ENCODE peak calls at places on chromosomes 11 and 22, in nine cellular contexts. One of them, this sample, is unnamed.

GRCh38 chr11:117042689-117043088 is 55.5 kb downstream of the SIK3 start:
- DNase-seq in lower lobe of right lung: no peak
- DNase-seq in heart right ventricle: no peak
- DNase-seq in heart left ventricle: no peak
- DNase-seq in AG04450: no peak
- DNase-seq in fibroblast of lung: no peak
- DNase-seq in right atrium auricular region: no peak
- DNase-seq in GM23338: no peak
- DNase-seq in CD8-positive, alpha-beta T cell: no peak
- DNase-seq in this sample: no peak

GRCh38 chr11:116948375-116948774 is 111.0 kb upstream of the APOA1 start:
- DNase-seq in right atrium auricular region: no peak
- DNase-seq in heart right ventricle: no peak
- DNase-seq in AG04450: no peak
- DNase-seq in fibroblast of lung: peak
- DNase-seq in lower lobe of right lung: no peak
- DNase-seq in CD8-positive, alpha-beta T cell: no peak
- DNase-seq in heart left ventricle: no peak
- DNase-seq in GM23338: no peak
- DNase-seq in this sample: no peak

GRCh38 chr11:78100276-78101040 is 20.8 kb upstream of the NDUFC2 start:
- DNase-seq in heart right ventricle: no peak
- DNase-seq in CD8-positive, alpha-beta T cell: no peak
- DNase-seq in right atrium auricular region: no peak
- DNase-seq in fibroblast of lung: no peak
- DNase-seq in lower lobe of right lung: no peak
- DNase-seq in heart left ventricle: no peak
- DNase-seq in AG04450: no peak
- DNase-seq in GM23338: no peak
- DNase-seq in this sample: no peak

GRCh38 chr11:36363361-36364272 is 67.5 kb downstream of the PRR5L start:
- DNase-seq in AG04450: no peak
- DNase-seq in lower lobe of right lung: no peak
- DNase-seq in heart right ventricle: no peak
- DNase-seq in fibroblast of lung: peak
- DNase-seq in right atrium auricular region: no peak
- DNase-seq in CD8-positive, alpha-beta T cell: no peak
- DNase-seq in GM23338: peak
- DNase-seq in heart left ventricle: no peak
- DNase-seq in this sample: no peak

GRCh38 chr11:113994077-113994954 is 19.4 kb downstream of the HTR3A start:
- DNase-seq in AG04450: no peak
- DNase-seq in right atrium auricular region: no peak
- DNase-seq in lower lobe of right lung: no peak
- DNase-seq in GM23338: peak
- DNase-seq in fibroblast of lung: no peak
- DNase-seq in heart left ventricle: no peak
- DNase-seq in heart right ventricle: peak
- DNase-seq in CD8-positive, alpha-beta T cell: peak
- DNase-seq in this sample: no peak

GRCh38 chr11:69424748-69425147 is 56.7 kb upstream of the LINC01488 start:
- DNase-seq in CD8-positive, alpha-beta T cell: no peak
- DNase-seq in right atrium auricular region: no peak
- DNase-seq in heart left ventricle: no peak
- DNase-seq in heart right ventricle: no peak
- DNase-seq in AG04450: no peak
- DNase-seq in GM23338: no peak
- DNase-seq in fibroblast of lung: no peak
- DNase-seq in lower lobe of right lung: no peak
- DNase-seq in this sample: no peak

GRCh38 chr11:125257185-125257584 is 92.6 kb downstream of the PKNOX2 start:
- DNase-seq in CD8-positive, alpha-beta T cell: no peak
- DNase-seq in heart right ventricle: no peak
- DNase-seq in right atrium auricular region: no peak
- DNase-seq in GM23338: peak
- DNase-seq in heart left ventricle: no peak
- DNase-seq in lower lobe of right lung: no peak
- DNase-seq in fibroblast of lung: no peak
- DNase-seq in AG04450: no peak
- DNase-seq in this sample: no peak

GRCh38 chr11:84788220-84788619 is 838.9 kb downstream of the DLG2 start:
- DNase-seq in heart right ventricle: no peak
- DNase-seq in fibroblast of lung: peak
- DNase-seq in lower lobe of right lung: no peak
- DNase-seq in CD8-positive, alpha-beta T cell: no peak
- DNase-seq in GM23338: no peak
- DNase-seq in heart left ventricle: no peak
- DNase-seq in AG04450: no peak
- DNase-seq in right atrium auricular region: no peak
- DNase-seq in this sample: no peak

GRCh38 chr11:6735306-6735705 is 36.5 kb downstream of the OR2AG2 start:
- DNase-seq in lower lobe of right lung: no peak
- DNase-seq in CD8-positive, alpha-beta T cell: no peak
- DNase-seq in AG04450: no peak
- DNase-seq in GM23338: no peak
- DNase-seq in heart right ventricle: no peak
- DNase-seq in heart left ventricle: no peak
- DNase-seq in fibroblast of lung: peak
- DNase-seq in right atrium auricular region: no peak
- DNase-seq in this sample: no peak

GRCh38 chr11:77027275-77027674 is 6.9 kb upstream of the B3GNT6 start:
- DNase-seq in AG04450: no peak
- DNase-seq in right atrium auricular region: no peak
- DNase-seq in CD8-positive, alpha-beta T cell: no peak
- DNase-seq in fibroblast of lung: peak
- DNase-seq in heart left ventricle: no peak
- DNase-seq in heart right ventricle: no peak
- DNase-seq in GM23338: no peak
- DNase-seq in lower lobe of right lung: no peak
- DNase-seq in this sample: no peak

DNA sequence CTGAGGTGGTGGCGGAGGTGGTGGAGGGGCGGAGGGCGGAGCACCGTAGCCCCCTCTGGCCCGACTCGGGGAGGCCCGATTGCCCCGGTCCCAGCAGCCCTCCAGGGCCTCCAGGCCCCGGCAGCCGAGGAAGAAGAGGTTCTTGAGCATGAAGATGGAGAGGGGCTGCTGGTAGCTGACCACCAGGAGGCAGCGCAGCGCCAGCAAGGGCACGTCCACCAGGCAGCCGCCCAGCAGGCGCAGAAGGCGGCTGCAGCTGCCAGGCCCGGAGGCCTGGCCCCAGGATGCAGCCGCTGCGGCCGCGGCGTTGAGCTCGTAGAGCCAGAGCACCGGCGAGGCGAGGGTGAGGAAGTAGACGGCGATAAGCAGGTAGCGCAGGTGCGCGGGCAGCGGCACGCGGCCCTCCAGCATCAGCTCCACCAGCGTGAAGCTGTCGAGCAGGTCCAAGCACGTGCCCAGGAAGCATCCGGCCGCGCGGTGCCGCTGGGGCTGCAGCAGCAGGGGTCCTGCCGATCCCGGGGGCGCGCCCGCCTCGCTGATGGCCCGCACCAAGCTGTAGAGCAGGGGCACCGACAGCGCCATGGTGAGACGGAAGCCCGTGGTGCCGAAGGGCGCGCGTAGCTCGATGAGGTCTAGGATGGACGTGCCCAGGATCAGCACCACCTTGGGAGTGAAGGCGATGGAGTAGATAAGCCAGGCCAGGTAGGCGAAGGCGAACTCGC is 1.5 kb downstream of the TMEM121B start:
- DNase-seq in heart right ventricle: no peak
- DNase-seq in GM23338: peak
- DNase-seq in lower lobe of right lung: no peak
- DNase-seq in CD8-positive, alpha-beta T cell: no peak
- DNase-seq in heart left ventricle: peak
- DNase-seq in fibroblast of lung: no peak
- DNase-seq in AG04450: no peak
- DNase-seq in right atrium auricular region: no peak
- DNase-seq in this sample: peak
- TF ChIP-seq CTCF in heart right ventricle: peak
- TF ChIP-seq CTCF in GM23338: peak
- TF ChIP-seq CTCF in lower lobe of right lung: peak
- TF ChIP-seq CTCF in CD8-positive, alpha-beta T cell: no peak
- TF ChIP-seq CTCF in heart left ventricle: peak
- TF ChIP-seq CTCF in fibroblast of lung: peak
- TF ChIP-seq CTCF in AG04450: no peak
- TF ChIP-seq CTCF in right atrium auricular region: no peak
- TF ChIP-seq CTCF in this sample: peak

DNA sequence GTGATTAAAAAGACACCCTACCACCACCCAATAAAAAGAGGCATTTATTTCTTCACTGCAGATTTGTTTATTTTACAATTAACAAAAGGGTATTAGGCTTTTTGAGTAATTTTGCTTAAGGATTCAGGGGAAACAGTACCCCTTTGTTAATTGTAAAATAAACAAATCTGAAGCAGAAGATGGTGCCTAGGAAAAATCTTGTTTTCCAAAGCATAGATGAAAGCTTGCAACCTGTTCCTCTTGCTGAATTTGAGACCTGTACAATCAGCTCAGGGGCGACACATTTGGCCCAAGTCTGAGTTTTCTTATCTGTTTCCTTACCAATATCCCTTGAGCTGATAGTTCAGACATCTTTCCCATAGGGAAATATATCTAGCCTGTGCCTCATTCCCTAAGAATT is 171.9 kb downstream of the GRIA4 start:
- DNase-seq in CD8-positive, alpha-beta T cell: no peak
- DNase-seq in lower lobe of right lung: no peak
- DNase-seq in heart left ventricle: no peak
- DNase-seq in fibroblast of lung: no peak
- DNase-seq in GM23338: no peak
- DNase-seq in AG04450: no peak
- DNase-seq in right atrium auricular region: no peak
- DNase-seq in heart right ventricle: no peak
- DNase-seq in this sample: no peak
- H3K27ac ChIP-seq in CD8-positive, alpha-beta T cell: no peak
- H3K27ac ChIP-seq in lower lobe of right lung: no peak
- H3K27ac ChIP-seq in heart left ventricle: no peak
- H3K27ac ChIP-seq in fibroblast of lung: no peak
- H3K27ac ChIP-seq in GM23338: no peak
- H3K27ac ChIP-seq in AG04450: no peak
- H3K27ac ChIP-seq in right atrium auricular region: no peak
- H3K27ac ChIP-seq in heart right ventricle: no peak
- H3K27ac ChIP-seq in this sample: no peak

GRCh38 chr22:50057292-50057867 is 718 bp downstream of the TTLL8 start:
- DNase-seq in CD8-positive, alpha-beta T cell: no peak
- DNase-seq in right atrium auricular region: no peak
- DNase-seq in heart left ventricle: no peak
- DNase-seq in AG04450: no peak
- DNase-seq in heart right ventricle: no peak
- DNase-seq in lower lobe of right lung: no peak
- DNase-seq in fibroblast of lung: no peak
- DNase-seq in GM23338: no peak
- DNase-seq in this sample: no peak

GRCh38 chr22:50059185-50059880 is 1.2 kb upstream of the TTLL8 start:
- DNase-seq in heart left ventricle: no peak
- DNase-seq in heart right ventricle: no peak
- DNase-seq in GM23338: peak
- DNase-seq in lower lobe of right lung: no peak
- DNase-seq in CD8-positive, alpha-beta T cell: no peak
- DNase-seq in AG04450: no peak
- DNase-seq in fibroblast of lung: no peak
- DNase-seq in right atrium auricular region: no peak
- DNase-seq in this sample: no peak

GRCh38 chr22:50058338-50059184 is 463 bp upstream of the TTLL8 start:
- DNase-seq in heart right ventricle: no peak
- DNase-seq in right atrium auricular region: no peak
- DNase-seq in CD8-positive, alpha-beta T cell: no peak
- DNase-seq in AG04450: no peak
- DNase-seq in fibroblast of lung: no peak
- DNase-seq in lower lobe of right lung: no peak
- DNase-seq in heart left ventricle: no peak
- DNase-seq in GM23338: no peak
- DNase-seq in this sample: no peak

GRCh38 chr22:50056214-50056972 is 1.7 kb downstream of the TTLL8 start:
- DNase-seq in CD8-positive, alpha-beta T cell: no peak
- DNase-seq in lower lobe of right lung: no peak
- DNase-seq in right atrium auricular region: no peak
- DNase-seq in fibroblast of lung: no peak
- DNase-seq in heart right ventricle: no peak
- DNase-seq in AG04450: no peak
- DNase-seq in GM23338: peak
- DNase-seq in heart left ventricle: no peak
- DNase-seq in this sample: no peak

GRCh38 chr22:50057868-50058311 is at the start of gene TTLL8:
- DNase-seq in right atrium auricular region: no peak
- DNase-seq in fibroblast of lung: no peak
- DNase-seq in CD8-positive, alpha-beta T cell: no peak
- DNase-seq in lower lobe of right lung: no peak
- DNase-seq in heart left ventricle: no peak
- DNase-seq in GM23338: peak
- DNase-seq in heart right ventricle: no peak
- DNase-seq in AG04450: no peak
- DNase-seq in this sample: no peak
- H3K4me3 ChIP-seq in right atrium auricular region: peak
- H3K4me3 ChIP-seq in fibroblast of lung: no peak
- H3K4me3 ChIP-seq in CD8-positive, alpha-beta T cell: no peak
- H3K4me3 ChIP-seq in lower lobe of right lung: peak
- H3K4me3 ChIP-seq in heart left ventricle: no peak
- H3K4me3 ChIP-seq in GM23338: peak
- H3K4me3 ChIP-seq in heart right ventricle: peak
- H3K4me3 ChIP-seq in AG04450: no peak
- H3K4me3 ChIP-seq in this sample: no peak

GRCh38 chr22:40654522-40655167 is 18.1 kb upstream of the MRTFA start:
- DNase-seq in right atrium auricular region: peak
- DNase-seq in fibroblast of lung: peak
- DNase-seq in GM23338: peak
- DNase-seq in CD8-positive, alpha-beta T cell: no peak
- DNase-seq in AG04450: no peak
- DNase-seq in lower lobe of right lung: no peak
- DNase-seq in heart left ventricle: peak
- DNase-seq in heart right ventricle: peak
- DNase-seq in this sample: peak
- TF ChIP-seq CTCF in right atrium auricular region: no peak
- TF ChIP-seq CTCF in fibroblast of lung: peak
- TF ChIP-seq CTCF in GM23338: peak
- TF ChIP-seq CTCF in CD8-positive, alpha-beta T cell: no peak
- TF ChIP-seq CTCF in AG04450: peak
- TF ChIP-seq CTCF in lower lobe of right lung: peak
- TF ChIP-seq CTCF in heart left ventricle: peak
- TF ChIP-seq CTCF in heart right ventricle: no peak
- TF ChIP-seq CTCF in this sample: peak